ENCODE peak calls at places on chromosome 6, in seven cellular contexts. V, X, Z, C, E, N and T are unnamed samples.

GRCh38 chr6:36596359-36596758 is 2.2 kb downstream of the SRSF3 start:
- DNase-seq in V (no peak), X (no peak), Z (no peak), C (no peak), E (no peak), N (no peak), T (no peak)

GRCh38 chr6:37741757-37742400 is 44.2 kb upstream of the MDGA1 start:
- DNase-seq in V (peak; percentile 22), X (no peak), Z (no peak), C (peak; percentile 65), E (peak; percentile 23), N (no peak), T (no peak)

GRCh38 chr6:7532232-7532631 is 9.2 kb upstream of the DSP start:
- DNase-seq in V (no peak), X (no peak), Z (no peak), C (no peak), E (no peak), N (no peak), T (no peak)

GRCh38 chr6:439681-440167 is 48.2 kb downstream of the IRF4 start:
- DNase-seq in V (no peak), X (no peak), Z (no peak), C (no peak), E (no peak), N (no peak), T (no peak)

GRCh38 chr6:215335-216034 is 76.8 kb upstream of the DUSP22 start:
- DNase-seq in V (no peak), X (no peak), Z (no peak), C (no peak), E (peak; percentile 71), N (no peak), T (no peak)

GRCh38 chr6:137084865-137085617 is 40.3 kb upstream of the IL20RA start:
- DNase-seq in V (no peak), X (no peak), Z (no peak), C (no peak), E (no peak), N (no peak), T (no peak)

GRCh38 chr6:30990422-30991086 is 7.0 kb downstream of the MUC21 start:
- DNase-seq in V (no peak), X (no peak), Z (no peak), C (no peak), E (no peak), N (no peak), T (no peak)

GRCh38 chr6:5151955-5152401 is 66.8 kb downstream of the PPP1R3G start:
- DNase-seq in V (peak; percentile 3), X (no peak), Z (no peak), C (no peak), E (no peak), N (no peak), T (no peak)

GRCh38 chr6:2450546-2450945 is 205.1 kb upstream of the GMDS start:
- DNase-seq in V (no peak), X (no peak), Z (peak; percentile 66), C (no peak), E (no peak), N (no peak), T (no peak)

GRCh38 chr6:87993331-87993730 is 54.3 kb upstream of the SPACA1 start:
- DNase-seq in V (no peak), X (no peak), Z (no peak), C (no peak), E (no peak), N (no peak), T (no peak)

GRCh38 chr6:53361549-53362031 is 12.8 kb upstream of the ELOVL5 start:
- DNase-seq in V (peak; percentile 27), X (no peak), Z (no peak), C (no peak), E (no peak), N (no peak), T (no peak)

GRCh38 chr6:108157972-108158441 is 7.8 kb upstream of the NR2E1 start:
- DNase-seq in V (peak; percentile 8), X (no peak), Z (no peak), C (no peak), E (no peak), N (no peak), T (no peak)

GRCh38 chr6:18692920-18693319 is 305.8 kb downstream of the RNF144B start:
- DNase-seq in V (no peak), X (no peak), Z (no peak), C (no peak), E (no peak), N (peak; percentile 70), T (no peak)

GRCh38 chr6:99031957-99032356 is 84.2 kb upstream of the FBXL4 start:
- DNase-seq in V (no peak), X (no peak), Z (no peak), C (no peak), E (no peak), N (no peak), T (no peak)

GRCh38 chr6:160312900-160313299 is 35.3 kb upstream of the SLC22A3 start:
- DNase-seq in V (no peak), X (no peak), Z (no peak), C (no peak), E (no peak), N (no peak), T (no peak)

GRCh38 chr6:155177369-155177961 is 86.3 kb upstream of the CLDN20 start:
- DNase-seq in V (peak; percentile 63), X (no peak), Z (no peak), C (peak; percentile 49), E (peak; percentile 73), N (peak; percentile 61), T (no peak)

GRCh38 chr6:115733426-115733825 is 327.3 kb downstream of the FRK start:
- DNase-seq in V (no peak), X (no peak), Z (no peak), C (no peak), E (no peak), N (no peak), T (no peak)

GRCh38 chr6:137823826-137824501 is 43.1 kb upstream of the TNFAIP3 start:
- DNase-seq in V (peak; percentile 30), X (no peak), Z (no peak), C (peak; percentile 31), E (peak; percentile 63), N (no peak), T (no peak)

GRCh38 chr6:44074383-44075136 is 52.7 kb downstream of the MRPL14 start:
- DNase-seq in V (peak; percentile 67), X (peak; percentile 76), Z (peak; percentile 64), C (peak; percentile 80), E (peak; percentile 88), N (no peak), T (no peak)

GRCh38 chr6:44071670-44072451 is 55.4 kb downstream of the MRPL14 start:
- DNase-seq in V (no peak), X (peak; percentile 57), Z (no peak), C (no peak), E (no peak), N (no peak), T (no peak)

GRCh38 chr6:44073612-44074382 is 53.5 kb downstream of the MRPL14 start:
- DNase-seq in V (no peak), X (no peak), Z (no peak), C (peak; percentile 32), E (peak; percentile 40), N (no peak), T (no peak)

GRCh38 chr6:44072959-44073611 is 54.2 kb downstream of the MRPL14 start:
- DNase-seq in V (peak; percentile 72), X (peak; percentile 80), Z (peak; percentile 84), C (peak; percentile 96), E (peak; percentile 88), N (no peak), T (no peak)

GRCh38 chr6:44072452-44072958 is 54.7 kb downstream of the MRPL14 start:
- DNase-seq in V (no peak), X (no peak), Z (no peak), C (no peak), E (no peak), N (no peak), T (no peak)
- TF ChIP-seq POLR2A in V (no peak), X (no peak), Z (no peak), C (no peak), E (no peak), N (no peak), T (no peak)

GRCh38 chr6:69489970-69490369 is 306.8 kb downstream of the LMBRD1 start:
- DNase-seq in V (no peak), X (no peak), Z (no peak), C (no peak), E (peak; percentile 22), N (no peak), T (no peak)

GRCh38 chr6:69487688-69488087 is 309.1 kb downstream of the LMBRD1 start:
- DNase-seq in V (peak; percentile 0), X (no peak), Z (no peak), C (peak; percentile 23), E (peak; percentile 24), N (no peak), T (no peak)
- TF ChIP-seq CTCF in V (peak; percentile 14), X (no peak), Z (peak; percentile 8), C (peak; percentile 47), E (peak; percentile 46), N (peak; percentile 49), T (no peak)

GRCh38 chr6:156778615-156779205 is 1.5 kb downstream of the ARID1B start:
- DNase-seq in V (peak; percentile 42), X (peak; percentile 68), Z (peak; percentile 66), C (peak; percentile 59), E (peak; percentile 75), N (no peak), T (no peak)
- TF ChIP-seq POLR2A in V (peak; percentile 28), X (peak; percentile 55), Z (no peak), C (no peak), E (no peak), N (no peak), T (no peak)

GRCh38 chr6:42176981-42177380 is 3.8 kb downstream of the GUCA1A start:
- DNase-seq in V (no peak), X (no peak), Z (no peak), C (no peak), E (no peak), N (no peak), T (no peak)

GRCh38 chr6:42177514-42178364 is 4.6 kb downstream of the GUCA1A start:
- DNase-seq in V (no peak), X (no peak), Z (no peak), C (peak; percentile 56), E (no peak), N (no peak), T (no peak)

GRCh38 chr6:42173101-42173500 is at the start of gene GUCA1A:
- DNase-seq in V (no peak), X (no peak), Z (no peak), C (no peak), E (no peak), N (no peak), T (no peak)

GRCh38 chr6:42179261-42179955 is 6.2 kb downstream of the GUCA1A start:
- DNase-seq in V (no peak), X (no peak), Z (no peak), C (no peak), E (no peak), N (no peak), T (no peak)

DNA sequence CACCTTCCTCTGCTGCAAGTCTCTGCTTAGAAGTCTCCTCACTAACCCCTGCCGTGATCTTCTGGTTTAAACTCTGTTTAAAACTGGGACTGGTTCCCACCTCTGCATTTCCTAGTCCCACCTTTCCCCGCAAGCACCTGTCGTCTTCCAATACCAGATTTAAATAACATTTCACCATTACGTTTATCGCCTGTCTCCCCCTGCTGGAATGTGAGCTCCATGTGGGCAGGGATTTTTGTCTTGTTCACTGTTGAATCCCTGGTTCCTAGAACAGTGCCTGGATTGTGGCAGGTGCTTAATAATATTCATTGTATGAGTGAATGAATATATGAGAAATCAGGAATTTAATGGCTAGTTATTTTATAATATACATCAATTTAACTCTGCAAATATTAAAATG is 2.7 kb downstream of the GUCA1A start:
- DNase-seq in V (peak; percentile 29), X (no peak), Z (no peak), C (no peak), E (peak; percentile 28), N (peak; percentile 19), T (no peak)
- TF ChIP-seq CTCF in V (peak; percentile 12), X (no peak), Z (no peak), C (peak; percentile 48), E (peak; percentile 39), N (peak; percentile 68), T (no peak)

GRCh38 chr6:151440498-151440897 is 11.4 kb downstream of the RMND1 start:
- DNase-seq in V (no peak), X (no peak), Z (no peak), C (no peak), E (no peak), N (no peak), T (no peak)
- TF ChIP-seq POLR2A in V (no peak), X (no peak), Z (no peak), C (no peak), E (no peak), N (no peak), T (no peak)